ENCODE peak calls at places on chromosomes 4 and X, in eight cellular contexts. R is AG04450, J is AG20443, S is esophagus muscularis mucosa, G is HS-5, C is GM23338, O is NCI-H446 treated with DMSO at 0.1 percent for 48 hours, E is hypothalamus. I is an unnamed sample.

GRCh38 chr4:149409186-149410056 is 406.2 kb downstream of the IQCM start:
- DNase-seq in S (no peak), G (peak), C (no peak), O (peak), J (peak), R (peak), E (no peak), I (peak)

GRCh38 chrX:9835585-9836210 is 49.5 kb downstream of the SHROOM2 start:
- DNase-seq in G (no peak), O (no peak), E (no peak), J (no peak), S (no peak), C (no peak), R (no peak), I (no peak)

GRCh38 chr4:128571747-128572146 is 237.8 kb upstream of the JADE1 start:
- DNase-seq in R (peak), G (peak), O (no peak), J (peak), C (no peak), S (no peak), E (no peak), I (peak)

GRCh38 chr4:171582961-171583581 is 230.1 kb upstream of the GALNTL6 start:
- DNase-seq in C (no peak), O (no peak), E (no peak), R (no peak), J (no peak), S (no peak), G (no peak), I (no peak)

GRCh38 chrX:152907084-152907651 is 9.3 kb downstream of the ZNF185 start:
- DNase-seq in O (no peak), G (no peak), J (peak), R (peak), C (peak), S (no peak), E (no peak), I (peak)

GRCh38 chr4:78356251-78356650 is 195.3 kb upstream of the ANXA3 start:
- DNase-seq in S (peak), O (no peak), J (no peak), G (no peak), R (no peak), C (no peak), E (no peak), I (no peak)

GRCh38 chr4:73446336-73446938 is 10.4 kb downstream of the AFP start:
- DNase-seq in R (no peak), J (peak), S (no peak), G (no peak), O (peak), C (peak), E (no peak), I (peak)

GRCh38 chr4:5357863-5358262 is 306.6 kb downstream of the STK32B start:
- DNase-seq in J (no peak), C (no peak), S (no peak), E (no peak), G (no peak), O (no peak), R (no peak), I (no peak)

GRCh38 chr4:81723927-81724587 is 252.3 kb upstream of the RASGEF1B start:
- DNase-seq in J (no peak), O (no peak), S (no peak), C (no peak), G (no peak), E (no peak), R (no peak), I (no peak)

GRCh38 chr4:65599335-65599734 is 71.0 kb downstream of the EPHA5 start:
- DNase-seq in R (no peak), S (no peak), J (no peak), E (no peak), G (peak), C (no peak), O (no peak), I (peak)

GRCh38 chr4:93203708-93204107 is 624.8 kb upstream of the ATOH1 start:
- DNase-seq in E (no peak), G (no peak), R (no peak), S (no peak), J (no peak), C (peak), O (no peak), I (peak)

GRCh38 chr4:43607400-43607799 is 714.9 kb downstream of the GRXCR1 start:
- DNase-seq in S (no peak), R (no peak), J (no peak), E (no peak), C (no peak), G (no peak), O (no peak), I (no peak)

GRCh38 chrX:46324166-46324565 is 221.1 kb downstream of the ZNF674 start:
- DNase-seq in O (no peak), E (no peak), J (no peak), S (no peak), R (no peak), C (no peak), G (no peak), I (no peak)

GRCh38 chr4:86493460-86493859 is 100.7 kb upstream of the PTPN13 start:
- DNase-seq in G (no peak), O (no peak), C (peak), J (peak), E (no peak), R (no peak), S (no peak), I (peak)

GRCh38 chrX:118780915-118781314 is 42.7 kb upstream of the ZCCHC12 start:
- DNase-seq in R (no peak), C (no peak), E (no peak), S (no peak), O (no peak), J (peak), G (no peak), I (peak)